ENCODE peak calls at places on chromosome 20, in eight cellular contexts. Q is left ventricle myocardium inferior, L is cardiac muscle cell, J is MM.1S, G is right atrium auricular region, R is activated B cell treated with CpG ODN at 0.5 μM for 24 hours, Z is B cell, D is psoas muscle. Y is an unnamed sample.

GRCh38 chr20:51372176-51372803 is 170.2 kb downstream of the NFATC2 start:
- DNase-seq in Q (peak; percentile 59), L (peak; percentile 87), J (peak; percentile 41), G (peak; percentile 75), R (peak; percentile 42), Z (peak; percentile 80), D (peak; percentile 79), Y (peak; percentile 88)

GRCh38 chr20:20327756-20328155 is 40.1 kb upstream of the INSM1 start:
- DNase-seq in Q (no peak), L (no peak), J (no peak), G (no peak), R (no peak), Z (no peak), D (no peak), Y (no peak)

GRCh38 chr20:8786383-8786782 is 282.5 kb upstream of the PLCB4 start:
- DNase-seq in Q (no peak), L (no peak), J (no peak), G (no peak), R (no peak), Z (no peak), D (no peak), Y (no peak)

GRCh38 chr20:17441745-17442144 is 89.4 kb downstream of the BFSP1 start:
- DNase-seq in Q (no peak), L (no peak), J (no peak), G (no peak), R (no peak), Z (no peak), D (no peak), Y (no peak)

GRCh38 chr20:63594043-63594561 is 20.1 kb upstream of the HELZ2 start:
- DNase-seq in Q (no peak), L (no peak), J (no peak), G (no peak), R (no peak), Z (no peak), D (no peak), Y (no peak)

GRCh38 chr20:59385461-59385860 is 85.0 kb downstream of the EDN3 start:
- DNase-seq in Q (no peak), L (peak; percentile 3), J (no peak), G (no peak), R (no peak), Z (no peak), D (no peak), Y (no peak)

GRCh38 chr20:39873286-39873685 is 815.8 kb downstream of the MAFB start:
- DNase-seq in Q (no peak), L (no peak), J (no peak), G (no peak), R (no peak), Z (no peak), D (no peak), Y (no peak)

GRCh38 chr20:3730803-3731370 is 1.6 kb upstream of the HSPA12B start:
- DNase-seq in Q (no peak), L (no peak), J (no peak), G (no peak), R (no peak), Z (no peak), D (peak; percentile 36), Y (no peak)

GRCh38 chr20:33301192-33301930 is 18.3 kb downstream of the BPIFB1 start:
- DNase-seq in Q (no peak), L (no peak), J (no peak), G (no peak), R (no peak), Z (no peak), D (no peak), Y (no peak)

GRCh38 chr20:56359212-56360132 is 698 bp downstream of the FAM210B start:
- DNase-seq in Q (peak; percentile 46), L (peak; percentile 68), J (peak; percentile 21), G (peak; percentile 68), R (peak; percentile 17), Z (no peak), D (peak; percentile 78), Y (no peak)

GRCh38 chr20:52889225-52889624 is 82.9 kb upstream of the TSHZ2 start:
- DNase-seq in Q (no peak), L (no peak), J (no peak), G (no peak), R (no peak), Z (no peak), D (no peak), Y (no peak)

GRCh38 chr20:33803921-33804337 is 7.2 kb upstream of the CHMP4B start:
- DNase-seq in Q (no peak), L (no peak), J (no peak), G (no peak), R (no peak), Z (no peak), D (no peak), Y (no peak)

GRCh38 chr20:57627972-57628650 is 7.9 kb upstream of the ZBP1 start:
- DNase-seq in Q (peak; percentile 61), L (no peak), J (peak; percentile 21), G (peak; percentile 60), R (no peak), Z (peak; percentile 77), D (no peak), Y (no peak)

GRCh38 chr20:62428008-62428384 is 657 bp upstream of the RBBP8NL start:
- DNase-seq in Q (no peak), L (no peak), J (no peak), G (no peak), R (no peak), Z (no peak), D (no peak), Y (no peak)

GRCh38 chr20:13037727-13038126 is 29.0 kb downstream of the SPTLC3 start:
- DNase-seq in Q (no peak), L (no peak), J (no peak), G (no peak), R (no peak), Z (no peak), D (no peak), Y (no peak)

GRCh38 chr20:38672504-38672903 is 51.8 kb upstream of the SLC32A1 start:
- DNase-seq in Q (no peak), L (no peak), J (no peak), G (no peak), R (no peak), Z (no peak), D (no peak), Y (no peak)

GRCh38 chr20:38676576-38676975 is 47.7 kb upstream of the SLC32A1 start:
- DNase-seq in Q (no peak), L (no peak), J (no peak), G (no peak), R (no peak), Z (no peak), D (no peak), Y (no peak)

GRCh38 chr20:38673731-38674177 is 50.5 kb upstream of the SLC32A1 start:
- DNase-seq in Q (no peak), L (peak; percentile 20), J (no peak), G (no peak), R (peak; percentile 17), Z (no peak), D (no peak), Y (no peak)

GRCh38 chr20:38673261-38673660 is 51.0 kb upstream of the SLC32A1 start:
- DNase-seq in Q (no peak), L (no peak), J (no peak), G (no peak), R (no peak), Z (no peak), D (no peak), Y (no peak)

DNA sequence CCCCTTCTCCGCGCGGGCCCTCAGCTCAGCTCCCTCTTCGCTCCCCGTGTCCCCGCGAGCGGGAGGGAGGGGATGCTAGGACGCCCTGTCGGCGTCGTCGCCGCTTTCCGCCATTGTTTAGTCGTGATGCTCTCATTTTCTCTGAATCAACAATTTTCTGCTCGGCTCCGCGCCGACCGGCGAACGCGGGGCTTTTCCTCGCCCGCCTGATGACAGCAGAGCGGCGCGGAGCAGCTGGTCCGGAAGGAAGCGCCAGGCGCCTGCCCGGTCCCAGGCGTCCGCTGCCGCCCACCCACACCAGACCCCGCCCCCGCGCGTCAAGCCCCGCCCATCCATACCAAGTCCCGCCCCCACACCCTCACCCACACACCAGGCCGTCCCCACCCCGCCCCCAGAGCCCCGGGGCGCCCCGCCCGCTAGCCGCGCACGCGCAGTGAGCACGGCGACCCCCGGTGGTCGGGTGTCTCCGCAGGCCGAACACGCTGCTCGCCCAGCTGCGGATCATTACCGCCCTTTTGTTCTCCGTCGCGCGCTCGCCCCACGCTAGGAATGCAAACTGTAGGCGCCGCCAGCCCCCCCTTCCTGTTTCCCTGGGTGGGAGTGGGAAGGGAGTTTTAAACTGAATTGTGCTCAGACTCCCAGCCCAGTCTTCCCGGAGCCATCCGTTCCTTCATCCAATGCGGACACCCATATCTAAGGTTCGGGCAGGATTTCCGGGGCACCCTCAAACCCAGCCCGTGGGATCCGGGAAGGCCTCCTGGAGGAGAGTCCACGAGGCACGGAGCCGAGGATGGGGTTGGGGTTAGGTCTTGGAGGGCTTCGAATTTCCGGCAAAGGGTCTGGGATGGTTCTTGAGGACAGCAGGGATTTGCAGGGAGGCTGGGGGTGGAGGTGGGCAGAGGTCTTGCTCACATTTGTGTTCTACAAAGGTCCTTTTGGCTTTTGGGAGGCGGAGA is 49.8 kb upstream of the SLC32A1 start:
- DNase-seq in Q (no peak), L (peak; percentile 87), J (no peak), G (no peak), R (peak; percentile 54), Z (peak; percentile 83), D (no peak), Y (no peak)
- TF ChIP-seq CTCF in Q (no peak), L (no peak), J (no peak), G (no peak), R (no peak), Z (no peak), D (no peak), Y (no peak)

GRCh38 chr20:10972219-10972860 is 298.5 kb upstream of the JAG1 start:
- DNase-seq in Q (no peak), L (no peak), J (no peak), G (no peak), R (no peak), Z (no peak), D (no peak), Y (no peak)
- TF ChIP-seq CTCF in Q (no peak), L (no peak), J (no peak), G (no peak), R (no peak), Z (no peak), D (no peak), Y (peak; percentile 27)

DNA sequence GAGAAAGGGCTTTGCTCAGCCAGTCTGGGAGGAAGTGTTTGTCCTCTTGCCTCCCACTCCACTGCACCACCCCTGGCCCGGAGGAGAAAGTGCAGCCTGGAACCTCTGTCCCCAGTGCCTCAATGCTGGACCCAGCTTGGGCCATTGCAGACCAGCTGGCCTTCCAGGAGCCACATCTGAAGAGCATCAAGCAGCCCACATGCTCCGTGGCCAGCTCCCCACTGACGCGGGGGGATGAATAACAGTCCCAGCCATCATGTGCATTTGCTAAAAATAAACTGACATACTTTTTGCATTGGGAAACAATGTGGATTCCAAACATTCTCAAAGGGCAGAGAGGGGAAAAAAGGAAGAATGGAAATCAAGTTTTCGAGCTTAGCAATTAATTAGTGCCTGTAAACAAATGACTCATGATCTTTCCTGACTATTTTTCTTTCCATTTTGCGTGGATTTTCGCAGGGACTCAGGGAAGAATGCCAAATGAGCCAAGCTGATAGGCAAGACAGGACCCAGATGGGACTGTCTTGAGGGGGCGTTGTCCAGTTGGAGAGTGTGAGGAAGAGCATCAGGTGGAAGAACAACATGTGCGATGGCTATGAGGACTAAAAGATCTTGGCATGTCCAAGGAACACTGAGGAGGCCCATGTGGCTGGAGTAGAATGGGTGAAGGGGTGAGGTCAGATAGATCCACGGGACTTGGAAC is 34.1 kb downstream of the CEBPB start:
- DNase-seq in Q (peak; percentile 61), L (peak; percentile 51), J (no peak), G (peak; percentile 91), R (no peak), Z (no peak), D (peak; percentile 90), Y (no peak)
- TF ChIP-seq CTCF in Q (peak; percentile 26), L (peak; percentile 38), J (no peak), G (peak; percentile 32), R (no peak), Z (no peak), D (peak; percentile 14), Y (no peak)

GRCh38 chr20:36717657-36718056 is 28.2 kb downstream of the NDRG3 start:
- DNase-seq in Q (no peak), L (peak; percentile 19), J (no peak), G (no peak), R (no peak), Z (no peak), D (no peak), Y (no peak)
- TF ChIP-seq CTCF in Q (peak; percentile 57), L (peak; percentile 18), J (peak; percentile 30), G (peak; percentile 61), R (no peak), Z (peak; percentile 30), D (peak; percentile 56), Y (no peak)